ENCODE peak calls at places on chromosome 13, in four cellular contexts. F, C, O and J are unnamed samples. For H3K27me3, the result is how much of the 10 kb centered on the place peaks cover.

GRCh38 chr13:66344770-66345367 is 885.3 kb downstream of the PCDH9 start:
- DNase-seq in F (no peak), C (no peak), O (no peak), J (no peak)

GRCh38 chr13:72435251-72435650 is 292.2 kb downstream of the MZT1 start:
- DNase-seq in F (no peak), C (no peak), O (no peak), J (no peak)

GRCh38 chr13:108322206-108322824 is 52.8 kb downstream of the TNFSF13B start:
- DNase-seq in F (no peak), C (no peak), O (peak), J (no peak)

GRCh38 chr13:31182987-31183386 is 16.8 kb upstream of the B3GLCT start:
- DNase-seq in F (no peak), C (no peak), O (no peak), J (no peak)

GRCh38 chr13:30791354-30791921 is 56.1 kb downstream of the ALOX5AP start:
- DNase-seq in F (no peak), C (no peak), O (no peak), J (no peak)

GRCh38 chr13:66114127-66114526 is 1116.0 kb downstream of the PCDH9 start:
- DNase-seq in F (no peak), C (no peak), O (no peak), J (no peak)

GRCh38 chr13:23180711-23181110 is at the start of gene SGCG:
- DNase-seq in F (no peak), C (no peak), O (no peak), J (no peak)

GRCh38 chr13:47249296-47249695 is 352.4 kb upstream of the HTR2A start:
- DNase-seq in F (no peak), C (no peak), O (no peak), J (no peak)

GRCh38 chr13:98189841-98190505 is 12.9 kb upstream of the RNF113B start:
- DNase-seq in F (no peak), C (no peak), O (no peak), J (no peak)

GRCh38 chr13:58318495-58319167 is 687.1 kb downstream of the PCDH17 start:
- DNase-seq in F (peak), C (no peak), O (no peak), J (no peak)

DNA sequence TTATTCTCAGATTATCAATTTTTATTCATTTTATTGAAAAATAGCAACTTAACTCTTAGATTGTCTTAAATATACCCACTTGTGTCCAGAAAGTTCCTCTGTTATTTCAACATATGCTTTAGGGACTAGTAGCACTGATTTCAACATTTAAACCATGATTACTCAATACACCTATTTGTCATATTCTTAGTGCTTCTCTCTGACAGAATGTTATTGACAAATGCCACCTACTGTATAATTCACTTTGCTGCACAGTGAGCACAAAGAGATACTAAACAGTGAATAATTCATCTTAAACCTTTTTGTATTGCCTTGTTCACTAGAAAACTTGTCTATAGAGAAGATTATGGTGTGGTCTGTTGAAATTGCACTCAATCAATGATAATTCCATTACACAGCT is 692.6 kb downstream of the PCDH17 start:
- DNase-seq in F (no peak), C (no peak), O (no peak), J (no peak)
- H3K27me3 ChIP-seq in F (under half), C (under half), O (under half), J (under half)

GRCh38 chr13:105587786-105588185 is 947.7 kb downstream of the EFNB2 start:
- DNase-seq in F (no peak), C (no peak), O (peak), J (no peak)

GRCh38 chr13:105591308-105591707 is 944.2 kb downstream of the EFNB2 start:
- DNase-seq in F (no peak), C (no peak), O (no peak), J (no peak)
- H3K27me3 ChIP-seq in F (under half), C (under half), O (under half), J (under half)

GRCh38 chr13:20190481-20191310 is 2.0 kb downstream of the GJB2 start:
- DNase-seq in F (no peak), C (no peak), O (peak), J (no peak)
- H3K27me3 ChIP-seq in F (under half), C (under half), O (under half), J (under half)

DNA sequence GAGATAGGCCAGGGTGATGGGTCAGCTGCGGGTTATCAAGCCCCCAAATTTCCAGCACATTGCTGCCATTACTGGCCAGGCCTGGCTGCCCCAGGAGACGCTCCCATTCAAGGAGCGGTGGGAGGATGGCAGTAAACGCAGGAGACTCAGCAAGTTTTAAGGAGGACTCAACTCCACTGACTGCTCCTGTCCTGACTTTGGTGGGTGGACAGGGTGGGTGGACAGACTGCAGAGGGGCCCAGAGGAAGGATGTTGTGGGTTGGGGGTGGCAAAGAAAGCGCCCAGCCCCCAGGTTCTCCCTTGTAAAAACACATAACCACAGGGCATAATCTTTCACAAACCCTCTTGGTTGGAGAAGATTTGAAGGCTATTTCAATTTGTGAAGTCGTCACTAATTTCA is 4.4 kb downstream of the GJB6 start:
- DNase-seq in F (no peak), C (no peak), O (no peak), J (no peak)
- H3K27me3 ChIP-seq in F (under half), C (under half), O (under half), J (under half)

GRCh38 chr13:101939370-101939769 is 462.5 kb downstream of the FGF14 start:
- DNase-seq in F (no peak), C (no peak), O (no peak), J (no peak)

GRCh38 chr13:101930331-101930730 is 471.5 kb downstream of the FGF14 start:
- DNase-seq in F (no peak), C (no peak), O (no peak), J (no peak)

GRCh38 chr13:101941095-101941777 is 460.6 kb downstream of the FGF14 start:
- DNase-seq in F (no peak), C (no peak), O (no peak), J (no peak)

DNA sequence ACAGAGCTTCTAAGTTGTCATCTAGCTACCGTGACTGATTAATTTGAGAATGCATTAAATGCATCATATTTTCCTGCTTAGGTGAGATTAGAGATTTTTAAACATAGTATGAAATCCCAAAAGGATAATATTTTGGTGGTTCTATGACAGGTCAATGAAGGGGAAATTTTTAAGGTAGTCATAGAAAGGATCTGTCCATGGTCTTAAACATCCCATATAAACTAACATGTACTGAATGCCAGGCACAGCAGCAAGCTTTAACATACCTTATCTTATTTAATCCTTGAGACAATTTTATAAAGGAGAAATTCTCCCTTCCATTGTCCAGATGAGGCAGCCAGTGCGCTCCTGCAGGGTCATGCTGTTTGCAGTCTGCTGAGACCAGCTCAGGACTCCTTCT is 466.0 kb downstream of the FGF14 start:
- DNase-seq in F (no peak), C (no peak), O (no peak), J (no peak)
- H3K27me3 ChIP-seq in F (under half), C (under half), O (under half), J (under half)

GRCh38 chr13:27959976-27960361 is 9.1 kb downstream of the CDX2 start:
- DNase-seq in F (no peak), C (no peak), O (no peak), J (no peak)

GRCh38 chr13:27958928-27959539 is 10.1 kb downstream of the CDX2 start:
- DNase-seq in F (no peak), C (no peak), O (no peak), J (peak)

GRCh38 chr13:27961227-27962085 is 7.7 kb downstream of the CDX2 start:
- DNase-seq in F (no peak), C (no peak), O (no peak), J (peak)

GRCh38 chr13:27962128-27962841 is 6.8 kb downstream of the CDX2 start:
- DNase-seq in F (no peak), C (no peak), O (no peak), J (peak)

GRCh38 chr13:27960362-27961226 is 8.5 kb downstream of the CDX2 start:
- DNase-seq in F (no peak), C (peak), O (peak), J (peak)
- H3K27me3 ChIP-seq in F (under half), C (half or more), O (under half), J (under half)

GRCh38 chr13:78608254-78608704 is 4.9 kb upstream of the POU4F1 start:
- DNase-seq in F (no peak), C (no peak), O (no peak), J (no peak)

GRCh38 chr13:78608705-78609463 is 5.5 kb upstream of the POU4F1 start:
- DNase-seq in F (no peak), C (no peak), O (no peak), J (no peak)

GRCh38 chr13:78611040-78611439 is 7.7 kb upstream of the POU4F1 start:
- DNase-seq in F (no peak), C (no peak), O (no peak), J (no peak)

GRCh38 chr13:78609464-78610205 is 6.3 kb upstream of the POU4F1 start:
- DNase-seq in F (no peak), C (no peak), O (no peak), J (no peak)

DNA sequence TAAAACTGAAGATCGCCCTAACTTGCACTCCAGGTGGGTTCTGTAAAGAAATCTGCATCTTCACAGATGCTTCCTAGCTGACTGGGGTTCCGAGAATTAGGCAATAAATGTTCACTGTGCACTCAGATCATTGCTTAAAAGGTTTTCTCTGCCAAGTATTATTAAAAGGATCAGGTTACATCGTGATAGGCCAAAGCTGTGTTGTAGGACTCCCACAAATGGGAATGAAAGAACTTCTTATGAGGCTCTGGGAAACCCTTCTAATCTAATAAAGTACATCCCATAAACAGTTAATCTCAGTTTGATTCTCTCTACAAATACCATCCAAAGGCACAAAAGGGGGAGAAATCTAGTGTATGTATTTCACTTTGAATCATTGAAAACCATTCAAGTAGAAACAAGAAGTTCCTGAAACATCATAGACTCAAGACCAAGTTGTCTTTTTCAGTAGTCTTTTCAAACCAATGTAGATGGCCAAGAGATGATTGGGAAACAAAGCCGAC is 7.1 kb upstream of the POU4F1 start:
- DNase-seq in F (no peak), C (no peak), O (no peak), J (no peak)
- H3K27me3 ChIP-seq in F (under half), C (half or more), O (under half), J (half or more)

DNA sequence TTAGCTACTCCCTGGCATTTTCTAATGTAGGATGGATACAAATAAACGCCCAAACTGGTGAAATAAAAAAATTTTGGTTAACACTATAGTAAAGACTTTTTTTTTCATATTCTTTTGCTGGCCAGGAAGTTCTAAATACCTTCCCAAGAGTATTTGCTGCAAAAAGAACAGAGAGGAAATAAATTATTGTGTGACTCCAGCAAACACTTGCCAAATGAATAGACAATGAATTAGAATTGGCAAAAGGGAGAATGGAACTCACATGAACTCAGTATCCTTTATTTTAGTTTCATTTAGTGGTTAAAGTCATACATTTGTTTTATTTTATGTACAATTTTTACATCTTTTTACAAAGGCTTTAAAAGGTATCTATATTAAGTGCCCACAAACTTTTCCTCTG is 58.1 kb downstream of the LACC1 start:
- DNase-seq in F (no peak), C (no peak), O (no peak), J (no peak)
- H3K27me3 ChIP-seq in F (under half), C (under half), O (under half), J (under half)

GRCh38 chr13:112098699-112099098 is 31.8 kb downstream of the SOX1 start:
- DNase-seq in F (no peak), C (no peak), O (no peak), J (no peak)

GRCh38 chr13:112103971-112104872 is 37.3 kb downstream of the SOX1 start:
- DNase-seq in F (no peak), C (no peak), O (no peak), J (no peak)

GRCh38 chr13:112102243-112102642 is 35.3 kb downstream of the SOX1 start:
- DNase-seq in F (no peak), C (no peak), O (no peak), J (no peak)

GRCh38 chr13:112103260-112103843 is 36.4 kb downstream of the SOX1 start:
- DNase-seq in F (no peak), C (no peak), O (no peak), J (no peak)

GRCh38 chr13:112101360-112101930 is 34.5 kb downstream of the SOX1 start:
- DNase-seq in F (no peak), C (no peak), O (no peak), J (no peak)
- H3K27me3 ChIP-seq in F (under half), C (half or more), O (under half), J (under half)

GRCh38 chr13:29435125-29435911 is 160.2 kb downstream of the SLC7A1 start:
- DNase-seq in F (no peak), C (no peak), O (peak), J (no peak)
- H3K27me3 ChIP-seq in F (under half), C (under half), O (under half), J (under half)